ENCODE peak calls at places on chromosomes 12 and 14, in four cellular contexts. One of them, this sample, is unnamed.
A peak's percentile ranks its signal among the peaks of the same experiment; 100 is the strongest.

GRCh38 chr14:95156765-95157194 is 549 bp downstream of the DICER1 start:
- DNase-seq in right atrium auricular region: no peak
- DNase-seq in NB4: peak; percentile 43
- DNase-seq in fibroblast of mammary gland: peak; percentile 25
- DNase-seq in this sample: peak; percentile 36

GRCh38 chr12:33529810-33530209 is 90.2 kb upstream of the SYT10 start:
- DNase-seq in right atrium auricular region: no peak
- DNase-seq in NB4: peak; percentile 25
- DNase-seq in fibroblast of mammary gland: no peak
- DNase-seq in this sample: no peak

GRCh38 chr14:43232261-43232660 is 1274.8 kb downstream of the FSCB start:
- DNase-seq in right atrium auricular region: no peak
- DNase-seq in NB4: no peak
- DNase-seq in fibroblast of mammary gland: no peak
- DNase-seq in this sample: no peak

GRCh38 chr12:22494319-22494718 is 50.0 kb downstream of the C2CD5 start:
- DNase-seq in right atrium auricular region: no peak
- DNase-seq in NB4: no peak
- DNase-seq in fibroblast of mammary gland: no peak
- DNase-seq in this sample: no peak

GRCh38 chr14:65478596-65478995 is 66.1 kb downstream of the FUT8 start:
- DNase-seq in right atrium auricular region: no peak
- DNase-seq in NB4: no peak
- DNase-seq in fibroblast of mammary gland: peak; percentile 38
- DNase-seq in this sample: peak; percentile 52

GRCh38 chr12:90023207-90023870 is 314.7 kb upstream of the ATP2B1 start:
- DNase-seq in right atrium auricular region: no peak
- DNase-seq in NB4: no peak
- DNase-seq in fibroblast of mammary gland: no peak
- DNase-seq in this sample: no peak

GRCh38 chr12:75995691-75996090 is 35.9 kb downstream of the PHLDA1 start:
- DNase-seq in right atrium auricular region: no peak
- DNase-seq in NB4: no peak
- DNase-seq in fibroblast of mammary gland: no peak
- DNase-seq in this sample: no peak

GRCh38 chr14:58107947-58108552 is 44.0 kb downstream of the ARMH4 start:
- DNase-seq in right atrium auricular region: no peak
- DNase-seq in NB4: peak; percentile 64
- DNase-seq in fibroblast of mammary gland: peak; percentile 81
- DNase-seq in this sample: peak; percentile 74

GRCh38 chr12:84497819-84498218 is 414.8 kb downstream of the SLC6A15 start:
- DNase-seq in right atrium auricular region: no peak
- DNase-seq in NB4: peak; percentile 37
- DNase-seq in fibroblast of mammary gland: peak; percentile 48
- DNase-seq in this sample: no peak

GRCh38 chr12:55966408-55967281 is at the start of gene CDK2:
- DNase-seq in right atrium auricular region: peak; percentile 96
- DNase-seq in NB4: peak; percentile 92
- DNase-seq in fibroblast of mammary gland: peak; percentile 63
- DNase-seq in this sample: peak; percentile 65

GRCh38 chr14:20657216-20658211 is 16.0 kb upstream of the OR6S1 start:
- DNase-seq in right atrium auricular region: peak; percentile 11
- DNase-seq in NB4: no peak
- DNase-seq in fibroblast of mammary gland: peak; percentile 53
- DNase-seq in this sample: no peak

GRCh38 chr12:80195143-80195726 is 95.9 kb downstream of the OTOGL start:
- DNase-seq in right atrium auricular region: no peak
- DNase-seq in NB4: peak; percentile 40
- DNase-seq in fibroblast of mammary gland: peak; percentile 75
- DNase-seq in this sample: peak; percentile 74

GRCh38 chr12:46380397-46380796 is 7.8 kb upstream of the SLC38A2 start:
- DNase-seq in right atrium auricular region: no peak
- DNase-seq in NB4: no peak
- DNase-seq in fibroblast of mammary gland: no peak
- DNase-seq in this sample: no peak

GRCh38 chr14:61553730-61554641 is 141.3 kb upstream of the HIF1A start:
- DNase-seq in right atrium auricular region: no peak
- DNase-seq in NB4: peak; percentile 45
- DNase-seq in fibroblast of mammary gland: peak; percentile 100
- DNase-seq in this sample: peak; percentile 100
- TF ChIP-seq CTCF in right atrium auricular region: no peak
- TF ChIP-seq CTCF in NB4: no peak
- TF ChIP-seq CTCF in fibroblast of mammary gland: peak; percentile 7
- TF ChIP-seq CTCF in this sample: peak; percentile 7

DNA sequence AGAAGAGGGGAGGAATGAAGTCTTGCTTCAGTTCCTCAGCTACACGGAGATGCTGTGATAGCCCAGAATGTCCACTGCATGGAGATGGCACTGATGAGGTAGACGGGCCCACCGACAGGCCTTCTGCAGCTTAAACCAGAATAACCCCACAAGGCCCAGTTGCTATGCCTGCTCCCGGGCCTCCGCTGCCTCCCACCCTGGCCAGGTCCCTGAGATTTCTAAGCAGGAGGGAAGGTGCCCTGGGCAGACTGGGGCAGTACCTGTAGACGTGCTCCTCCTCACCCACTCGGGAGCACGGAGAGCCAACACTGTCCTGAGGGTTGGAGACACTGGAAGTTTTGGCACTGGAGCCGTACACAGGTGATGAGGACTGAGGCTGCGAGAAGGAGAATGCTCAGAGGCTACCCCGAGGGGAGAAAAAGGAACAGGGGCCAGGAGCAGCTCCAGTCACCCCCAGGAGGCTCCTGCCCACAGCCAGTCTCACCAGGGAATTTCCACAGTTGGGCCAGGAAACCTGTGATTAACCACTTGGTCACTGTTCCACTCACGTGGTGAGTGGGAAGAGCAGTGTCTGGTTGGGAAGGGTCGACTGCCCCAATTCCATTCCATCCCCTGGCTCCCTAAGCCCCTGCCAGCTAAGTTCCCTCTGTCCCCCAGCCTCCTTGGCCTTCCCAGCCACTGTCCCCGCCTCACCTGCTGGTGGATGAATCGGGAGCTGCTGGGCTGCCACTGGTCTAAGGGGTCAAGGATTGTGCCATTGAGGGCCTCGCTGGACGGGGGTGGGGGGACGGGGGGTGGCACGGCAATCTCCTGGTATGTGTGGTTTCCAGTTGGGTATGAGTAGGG is 22.8 kb upstream of the RPLP0 start:
- DNase-seq in right atrium auricular region: no peak
- DNase-seq in NB4: no peak
- DNase-seq in fibroblast of mammary gland: no peak
- DNase-seq in this sample: no peak
- H3K4me3 ChIP-seq in right atrium auricular region: no peak overlapping the region
- H3K4me3 ChIP-seq in NB4: no peak overlapping the region
- H3K4me3 ChIP-seq in fibroblast of mammary gland: no peak overlapping the region
- H3K4me3 ChIP-seq in this sample: no peak overlapping the region

DNA sequence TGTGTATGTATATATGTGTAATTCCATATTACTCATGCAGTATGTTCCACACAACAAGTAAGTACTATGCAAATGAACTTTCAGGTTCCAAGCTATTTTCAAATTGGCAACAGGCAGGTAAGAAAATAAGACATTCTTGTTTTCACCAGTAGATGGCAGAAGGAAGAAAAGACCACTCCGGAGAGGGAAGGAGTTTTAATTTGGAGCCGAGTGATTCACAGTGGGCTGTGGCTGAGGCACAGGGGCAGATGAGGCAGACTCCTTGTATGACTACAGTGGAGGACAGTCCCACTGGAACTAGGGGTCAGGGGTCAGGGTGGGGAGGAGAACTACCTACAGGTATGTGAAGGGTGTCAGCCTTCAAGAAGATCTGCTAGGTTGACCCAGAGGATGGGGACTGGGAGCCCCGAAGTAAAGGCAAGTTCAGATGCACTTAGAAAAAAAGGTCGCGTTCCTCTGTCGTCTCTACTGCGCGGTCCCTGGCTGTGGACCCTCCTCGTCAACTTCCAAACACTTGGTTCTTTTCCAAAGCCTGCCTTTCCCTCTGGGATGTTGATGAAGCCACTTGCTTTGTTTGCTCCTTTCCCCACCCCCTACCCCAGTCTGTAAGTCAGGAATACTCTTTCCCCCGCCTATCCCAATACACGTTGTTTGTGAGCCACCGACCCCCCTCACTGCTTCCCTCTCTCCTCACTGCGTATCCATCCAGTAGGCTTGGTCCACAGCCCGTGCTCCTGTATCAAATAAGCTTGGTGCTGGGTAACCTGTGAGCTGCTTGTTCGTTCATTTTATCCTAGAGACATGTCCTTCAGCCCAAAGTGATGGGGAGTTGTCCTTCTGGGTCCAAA is 24.1 kb downstream of the DDX47 start:
- DNase-seq in right atrium auricular region: peak; percentile 72
- DNase-seq in NB4: peak; percentile 61
- DNase-seq in fibroblast of mammary gland: peak; percentile 89
- DNase-seq in this sample: peak; percentile 72
- TF ChIP-seq CTCF in right atrium auricular region: peak; percentile 63
- TF ChIP-seq CTCF in NB4: peak; percentile 46
- TF ChIP-seq CTCF in fibroblast of mammary gland: peak; percentile 70
- TF ChIP-seq CTCF in this sample: peak; percentile 71

GRCh38 chr12:6817662-6818157 is 3.9 kb upstream of the GPR162 start:
- DNase-seq in right atrium auricular region: no peak
- DNase-seq in NB4: no peak
- DNase-seq in fibroblast of mammary gland: no peak
- DNase-seq in this sample: no peak

GRCh38 chr12:6818246-6819006 is 3.2 kb upstream of the GPR162 start:
- DNase-seq in right atrium auricular region: no peak
- DNase-seq in NB4: no peak
- DNase-seq in fibroblast of mammary gland: no peak
- DNase-seq in this sample: no peak

GRCh38 chr12:6821271-6821673 is 349 bp upstream of the GPR162 start:
- DNase-seq in right atrium auricular region: peak; percentile 89
- DNase-seq in NB4: peak; percentile 88
- DNase-seq in fibroblast of mammary gland: peak; percentile 73
- DNase-seq in this sample: peak; percentile 63

GRCh38 chr12:6820171-6820570 is 1.4 kb upstream of the GPR162 start:
- DNase-seq in right atrium auricular region: no peak
- DNase-seq in NB4: no peak
- DNase-seq in fibroblast of mammary gland: no peak
- DNase-seq in this sample: no peak

DNA sequence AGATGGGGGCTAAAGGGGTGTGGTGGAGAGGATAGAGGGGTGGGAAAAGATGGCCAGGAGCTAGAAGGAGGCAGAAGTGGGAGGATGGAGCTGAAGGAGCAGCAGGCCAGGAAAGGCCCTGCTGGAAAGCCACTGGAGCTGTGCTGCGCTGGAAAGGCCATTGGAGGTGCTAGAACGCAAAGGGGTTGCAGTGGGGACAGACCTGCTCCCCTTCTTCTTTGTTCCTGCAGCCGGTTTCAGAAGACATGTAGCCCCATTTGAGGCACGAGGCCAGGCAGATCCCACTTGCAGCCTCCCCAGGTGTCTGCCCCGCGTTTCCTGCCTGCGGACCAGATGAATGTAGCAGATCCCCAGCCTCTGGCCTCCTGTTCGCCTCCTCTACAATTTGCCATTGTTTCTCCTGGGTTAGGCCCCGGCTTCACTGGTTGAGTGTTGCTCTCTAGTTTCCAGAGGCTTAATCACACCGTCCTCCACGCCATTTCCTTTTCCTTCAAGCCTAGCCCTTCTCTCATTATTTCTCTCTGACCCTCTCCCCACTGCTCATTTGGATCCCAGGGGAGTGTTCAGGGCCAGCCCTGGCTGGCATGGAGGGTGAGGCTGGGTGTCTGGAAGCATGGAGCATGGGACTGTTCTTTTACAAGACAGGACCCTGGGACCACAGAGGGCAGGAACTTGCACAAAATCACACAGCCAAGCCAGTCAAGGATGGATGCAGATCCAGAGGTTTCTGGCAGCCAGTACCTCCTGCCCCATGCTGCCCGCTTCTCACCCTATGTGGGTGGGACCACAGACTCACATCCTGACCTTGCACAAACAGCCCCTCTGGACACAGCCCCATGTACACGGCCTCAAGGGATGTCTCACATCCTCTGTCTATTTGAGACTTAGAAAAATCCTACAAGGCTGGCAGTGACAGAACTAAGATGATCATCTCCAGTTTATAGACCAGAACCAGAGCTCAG is 2.3 kb upstream of the GPR162 start:
- DNase-seq in right atrium auricular region: no peak
- DNase-seq in NB4: no peak
- DNase-seq in fibroblast of mammary gland: no peak
- DNase-seq in this sample: no peak
- H3K4me3 ChIP-seq in right atrium auricular region: no peak overlapping the region
- H3K4me3 ChIP-seq in NB4: no peak overlapping the region
- H3K4me3 ChIP-seq in fibroblast of mammary gland: no peak overlapping the region
- H3K4me3 ChIP-seq in this sample: no peak overlapping the region

GRCh38 chr12:77615331-77615730 is 215.4 kb upstream of the NAV3 start:
- DNase-seq in right atrium auricular region: no peak
- DNase-seq in NB4: peak; percentile 28
- DNase-seq in fibroblast of mammary gland: peak; percentile 40
- DNase-seq in this sample: no peak
- TF ChIP-seq CTCF in right atrium auricular region: no peak
- TF ChIP-seq CTCF in NB4: peak; percentile 45
- TF ChIP-seq CTCF in fibroblast of mammary gland: peak; percentile 54
- TF ChIP-seq CTCF in this sample: peak; percentile 28

GRCh38 chr14:22885975-22886374 is 3.0 kb downstream of the REM2 start:
- DNase-seq in right atrium auricular region: no peak
- DNase-seq in NB4: no peak
- DNase-seq in fibroblast of mammary gland: no peak
- DNase-seq in this sample: no peak
- H3K4me3 ChIP-seq in right atrium auricular region: no peak overlapping the region
- H3K4me3 ChIP-seq in NB4: peak overlapping the region; percentile 85
- H3K4me3 ChIP-seq in fibroblast of mammary gland: no peak overlapping the region
- H3K4me3 ChIP-seq in this sample: no peak overlapping the region

GRCh38 chr12:52305921-52306705 is 14.8 kb upstream of the KRT81 start:
- DNase-seq in right atrium auricular region: no peak
- DNase-seq in NB4: peak; percentile 31
- DNase-seq in fibroblast of mammary gland: no peak
- DNase-seq in this sample: no peak
- TF ChIP-seq CTCF in right atrium auricular region: no peak
- TF ChIP-seq CTCF in NB4: peak; percentile 43
- TF ChIP-seq CTCF in fibroblast of mammary gland: peak; percentile 18
- TF ChIP-seq CTCF in this sample: peak; percentile 23

GRCh38 chr12:109764123-109764522 is 50.5 kb downstream of the FAM222A start:
- DNase-seq in right atrium auricular region: no peak
- DNase-seq in NB4: peak; percentile 36
- DNase-seq in fibroblast of mammary gland: no peak
- DNase-seq in this sample: no peak
- H3K4me3 ChIP-seq in right atrium auricular region: no peak overlapping the region
- H3K4me3 ChIP-seq in NB4: no peak overlapping the region
- H3K4me3 ChIP-seq in fibroblast of mammary gland: no peak overlapping the region
- H3K4me3 ChIP-seq in this sample: no peak overlapping the region

GRCh38 chr12:1890810-1891209 is 27.6 kb downstream of the CACNA2D4 start:
- DNase-seq in right atrium auricular region: no peak
- DNase-seq in NB4: peak; percentile 64
- DNase-seq in fibroblast of mammary gland: no peak
- DNase-seq in this sample: no peak
- TF ChIP-seq CTCF in right atrium auricular region: no peak
- TF ChIP-seq CTCF in NB4: no peak
- TF ChIP-seq CTCF in fibroblast of mammary gland: no peak
- TF ChIP-seq CTCF in this sample: no peak

GRCh38 chr12:6963741-6964446 is 6.6 kb downstream of the PHB2 start:
- DNase-seq in right atrium auricular region: no peak
- DNase-seq in NB4: no peak
- DNase-seq in fibroblast of mammary gland: no peak
- DNase-seq in this sample: no peak
- H3K4me3 ChIP-seq in right atrium auricular region: no peak overlapping the region
- H3K4me3 ChIP-seq in NB4: no peak overlapping the region
- H3K4me3 ChIP-seq in fibroblast of mammary gland: no peak overlapping the region
- H3K4me3 ChIP-seq in this sample: no peak overlapping the region

This sample was measured in AG10803.